ENCODE peak calls at places on chromosome 19, in eight cellular contexts. Z is breast epithelium, W is GM23338, M is HCT116, C is endothelial cell of umbilical vein, Q is upper lobe of left lung, H is HepG2, A is stomach. K is an unnamed sample. For H3K4me1, the result is how much of the 10 kb centered on the place peaks cover.

GRCh38 chr19:11737964-11738745 is 591 bp downstream of the ZNF823 start:
- DNase-seq in W (peak), H (peak), M (no peak), A (peak), C (peak), Z (peak), Q (peak), K (peak)

GRCh38 chr19:51138549-51138979 is 3.5 kb upstream of the SIGLEC7 start:
- DNase-seq in M (no peak), Q (peak), A (peak), Z (no peak), W (no peak), C (no peak), H (no peak), K (peak)

GRCh38 chr19:48513289-48514122 is 1.9 kb upstream of the LMTK3 start:
- DNase-seq in H (peak), M (peak), W (peak), Z (no peak), Q (peak), A (peak), C (peak), K (peak)

GRCh38 chr19:30523791-30524190 is 151.6 kb downstream of the ZNF536 start:
- DNase-seq in Z (no peak), H (no peak), W (no peak), C (no peak), Q (no peak), M (no peak), A (no peak), K (no peak)

GRCh38 chr19:58021541-58022282 is 12.1 kb upstream of the ZSCAN1 start:
- DNase-seq in W (peak), H (peak), Z (peak), M (no peak), C (peak), Q (peak), A (no peak), K (peak)

GRCh38 chr19:50401505-50402450 is 17.0 kb upstream of the SPIB start:
- DNase-seq in C (no peak), Z (no peak), W (peak), M (no peak), H (no peak), Q (no peak), A (no peak), K (no peak)

GRCh38 chr19:10701955-10702307 is 692 bp downstream of the QTRT1 start:
- DNase-seq in C (peak), M (no peak), W (peak), Z (no peak), A (no peak), H (peak), Q (no peak), K (peak)

GRCh38 chr19:1646931-1647663 is 5.3 kb downstream of the TCF3 start:
- DNase-seq in Q (no peak), H (no peak), Z (no peak), W (no peak), M (no peak), A (no peak), C (no peak), K (no peak)

GRCh38 chr19:3298853-3299449 is 67.4 kb upstream of the NFIC start:
- DNase-seq in Z (no peak), W (no peak), M (no peak), A (no peak), Q (no peak), C (no peak), H (no peak), K (no peak)

GRCh38 chr19:39915101-39915847 is 19.2 kb downstream of the FCGBP start:
- DNase-seq in W (peak), Q (no peak), Z (no peak), M (no peak), A (peak), C (no peak), H (no peak), K (no peak)

GRCh38 chr19:11365557-11366117 is 8.8 kb upstream of the SWSAP1 start:
- DNase-seq in Z (no peak), C (no peak), Q (no peak), M (no peak), A (no peak), W (no peak), H (no peak), K (no peak)

GRCh38 chr19:45636902-45637301 is 2.3 kb downstream of the EML2 start:
- DNase-seq in Q (no peak), C (no peak), A (no peak), M (no peak), W (no peak), H (no peak), Z (no peak), K (no peak)

GRCh38 chr19:45638930-45639729 is at the start of gene EML2:
- DNase-seq in W (peak), Z (no peak), H (peak), M (no peak), Q (peak), C (peak), A (peak), K (peak)

GRCh38 chr19:45640849-45641273 is 1.7 kb upstream of the EML2 start:
- DNase-seq in C (no peak), W (peak), Q (peak), M (peak), Z (no peak), A (peak), H (peak), K (peak)

GRCh38 chr19:45636275-45636674 is 2.9 kb downstream of the EML2 start:
- DNase-seq in M (no peak), Q (no peak), Z (no peak), C (no peak), H (no peak), A (no peak), W (no peak), K (no peak)

DNA sequence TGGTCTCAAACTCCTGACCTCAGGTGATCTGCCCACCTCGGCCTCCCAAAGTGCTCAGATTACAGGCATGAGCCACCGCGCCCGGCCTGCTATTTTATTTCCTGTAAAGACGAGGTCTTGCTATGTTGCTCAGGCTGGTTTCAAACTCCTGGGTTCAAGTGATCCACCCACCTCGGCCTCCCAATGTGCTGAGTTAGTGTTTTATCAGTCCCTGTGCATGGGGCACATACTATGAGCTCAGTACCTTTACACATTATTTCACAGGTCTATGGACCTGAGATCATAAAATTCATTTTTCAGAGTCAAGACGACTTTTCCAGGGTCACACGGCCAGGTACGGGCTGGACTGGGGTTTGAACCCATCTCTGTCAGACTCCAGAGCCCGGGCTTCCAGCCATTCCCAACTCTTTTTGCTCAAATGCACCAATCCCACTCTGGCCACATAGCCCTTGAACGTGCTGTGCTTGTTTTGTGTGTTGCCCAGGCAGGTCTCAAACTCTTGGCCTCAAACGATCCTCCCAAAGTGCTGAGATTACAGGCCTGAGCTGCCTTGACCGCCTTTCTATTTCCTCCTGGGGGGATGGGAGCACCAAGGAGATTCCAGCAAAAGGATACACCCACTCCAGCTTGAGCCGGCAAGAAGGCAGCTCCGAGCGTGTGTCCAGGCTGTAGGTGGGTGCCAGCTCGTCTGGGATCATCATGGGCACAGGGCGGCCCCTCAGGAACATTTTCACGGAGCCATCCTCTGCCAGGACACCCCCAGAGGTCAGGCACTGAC is 1.1 kb downstream of the EML2 start:
- DNase-seq in C (no peak), A (peak), Z (no peak), W (peak), Q (peak), M (no peak), H (no peak), K (peak)
- H3K27ac ChIP-seq in C (no peak), A (peak), Z (peak), W (no peak), Q (peak), M (peak), H (no peak), K (peak)

GRCh38 chr19:55641376-55642152 is 762 bp downstream of the ZNF580 start:
- DNase-seq in W (peak), Q (no peak), A (no peak), M (no peak), C (no peak), H (no peak), Z (no peak), K (no peak)

GRCh38 chr19:55640043-55640576 is 692 bp upstream of the ZNF580 start:
- DNase-seq in M (no peak), W (peak), C (peak), A (peak), Z (no peak), H (no peak), Q (peak), K (peak)

GRCh38 chr19:55638864-55639359 is 1.9 kb upstream of the ZNF580 start:
- DNase-seq in M (no peak), W (peak), Z (no peak), H (peak), Q (no peak), A (no peak), C (no peak), K (no peak)

GRCh38 chr19:55642153-55643002 is 1.1 kb upstream of the ZNF581 start:
- DNase-seq in A (peak), Q (no peak), Z (no peak), C (no peak), H (no peak), W (no peak), M (no peak), K (peak)

GRCh38 chr19:55640577-55641375 is at the start of gene ZNF580:
- DNase-seq in C (peak), W (peak), Q (peak), M (no peak), A (peak), H (peak), Z (peak), K (peak)
- H3K4me1 ChIP-seq in C (under half), W (under half), Q (half or more), M (under half), A (half or more), H (half or more), Z (under half), K (half or more)

DNA sequence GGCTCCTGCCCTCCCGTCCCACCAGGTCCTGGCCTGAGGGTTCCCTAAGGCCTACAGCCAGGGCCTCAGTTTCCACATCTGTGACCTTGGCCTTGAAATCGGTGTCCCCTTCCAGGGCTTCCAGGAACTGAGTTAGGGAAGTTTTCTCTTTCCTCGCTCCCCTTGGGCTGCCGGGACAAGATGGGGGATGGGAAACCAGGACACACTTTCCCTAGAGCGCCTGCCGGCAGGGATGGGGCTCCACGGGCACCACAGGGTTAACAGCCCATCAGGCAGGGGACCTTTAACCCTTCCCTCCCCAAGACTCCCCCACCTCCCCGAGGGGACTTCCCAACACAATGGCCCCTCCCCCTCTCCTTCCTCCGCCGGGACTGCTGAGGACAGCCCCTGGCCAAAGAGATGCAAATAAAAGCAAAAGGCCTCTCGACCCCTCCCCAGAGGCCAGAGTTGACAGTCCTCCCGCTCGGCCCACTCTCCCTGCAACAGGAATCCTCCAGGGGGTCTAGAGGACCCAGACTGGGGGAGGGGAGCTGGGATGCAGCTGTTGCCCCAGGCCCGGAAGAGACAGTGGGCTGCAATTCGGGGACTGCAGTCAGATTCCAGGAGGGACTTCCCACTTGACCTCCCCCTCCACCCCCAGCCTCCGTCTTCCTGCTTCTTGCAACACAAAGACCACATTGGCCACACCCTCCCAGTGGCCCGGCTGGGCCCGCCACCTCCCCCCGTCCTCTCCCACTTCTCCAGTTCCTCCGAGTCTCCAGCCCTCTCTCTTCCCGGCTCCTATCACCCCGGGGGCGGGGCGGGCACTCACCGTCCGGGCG is 3.4 kb downstream of the BBC3 start:
- DNase-seq in W (peak), A (peak), Z (peak), Q (peak), H (peak), C (peak), M (peak), K (peak)
- TF ChIP-seq POLR2AphosphoS5 in W (peak), A (peak), Z (peak), Q (peak), H (peak), C (no peak), M (peak), K (peak)

GRCh38 chr19:17205237-17206140 is 9.7 kb upstream of the USE1 start:
- DNase-seq in C (peak), M (no peak), W (peak), H (peak), Z (peak), A (peak), Q (peak), K (peak)
- H3K27ac ChIP-seq in C (no peak), M (no peak), W (no peak), H (no peak), Z (no peak), A (no peak), Q (no peak), K (no peak)

GRCh38 chr19:7410946-7411345 is 62.2 kb downstream of the ARHGEF18 start:
- DNase-seq in H (no peak), Z (no peak), C (no peak), Q (no peak), A (no peak), W (no peak), M (no peak), K (no peak)
- H3K4me1 ChIP-seq in H (under half), Z (under half), C (under half), Q (under half), A (under half), W (under half), M (under half), K (under half)

GRCh38 chr19:45267296-45267695 is 16.2 kb downstream of the MARK4 start:
- DNase-seq in Q (no peak), W (no peak), Z (no peak), M (no peak), C (no peak), A (no peak), H (no peak), K (no peak)

GRCh38 chr19:45273532-45273877 is 22.4 kb downstream of the MARK4 start:
- DNase-seq in M (no peak), A (no peak), Q (no peak), C (no peak), W (no peak), Z (no peak), H (no peak), K (no peak)

GRCh38 chr19:45271098-45271497 is 20.0 kb downstream of the MARK4 start:
- DNase-seq in Z (no peak), Q (no peak), A (no peak), H (no peak), M (no peak), W (no peak), C (no peak), K (no peak)

GRCh38 chr19:45275370-45275971 is 24.4 kb downstream of the MARK4 start:
- DNase-seq in M (no peak), W (no peak), A (no peak), Z (no peak), C (no peak), Q (no peak), H (no peak), K (no peak)

GRCh38 chr19:45271709-45272108 is 20.6 kb downstream of the MARK4 start:
- DNase-seq in Z (no peak), M (no peak), H (peak), W (no peak), A (no peak), C (no peak), Q (no peak), K (no peak)
- TF ChIP-seq POLR2AphosphoS5 in Z (no peak), M (no peak), H (no peak), W (no peak), A (no peak), C (no peak), Q (no peak), K (no peak)

GRCh38 chr19:18475762-18476331 is 37.9 kb upstream of the ISYNA1 start:
- DNase-seq in W (no peak), Q (no peak), Z (no peak), C (no peak), M (no peak), A (no peak), H (peak), K (no peak)

GRCh38 chr19:18476507-18477041 is 38.6 kb upstream of the ISYNA1 start:
- DNase-seq in H (no peak), W (no peak), M (no peak), Q (no peak), A (no peak), C (no peak), Z (no peak), K (no peak)

GRCh38 chr19:18478545-18479311 is 40.8 kb upstream of the ISYNA1 start:
- DNase-seq in A (peak), Z (peak), M (no peak), H (peak), W (no peak), C (no peak), Q (peak), K (peak)

GRCh38 chr19:18477974-18478373 is 40.0 kb upstream of the ISYNA1 start:
- DNase-seq in C (no peak), H (no peak), Q (no peak), W (no peak), Z (no peak), A (no peak), M (no peak), K (no peak)

DNA sequence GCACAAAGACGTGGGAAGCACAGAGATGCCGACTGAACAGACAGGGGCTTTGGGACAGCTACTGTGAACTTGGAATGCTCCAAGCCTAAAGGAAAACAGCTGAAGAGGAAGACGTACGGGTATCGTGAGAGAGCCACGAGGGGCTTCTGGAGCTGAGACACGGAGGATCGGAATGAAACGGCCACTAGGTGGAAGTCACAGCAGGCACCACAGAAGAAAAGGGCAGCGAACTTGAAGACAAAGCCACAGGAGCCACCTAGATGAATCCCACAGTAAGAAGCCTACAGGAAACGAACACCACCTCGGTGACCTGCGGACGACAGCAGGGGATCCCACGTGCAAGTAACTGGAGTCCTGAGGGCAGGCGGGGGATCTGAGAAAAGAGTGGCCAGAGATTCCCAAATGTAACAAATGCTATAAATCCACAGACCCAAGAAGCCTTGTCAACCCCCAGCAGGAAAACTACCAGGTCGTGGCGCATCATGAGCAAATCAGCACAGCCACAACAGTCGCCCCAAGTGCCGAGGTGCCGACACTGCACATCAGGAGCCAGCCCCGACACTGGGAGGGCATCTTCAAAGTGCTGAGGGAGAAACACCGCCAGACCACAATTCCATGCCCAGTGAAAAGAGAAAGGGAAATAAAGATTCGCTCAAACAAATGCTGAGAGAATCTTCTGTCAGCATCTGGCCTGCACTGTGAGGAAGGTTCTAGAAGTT is 39.3 kb upstream of the ISYNA1 start:
- DNase-seq in A (no peak), M (no peak), H (no peak), Q (no peak), C (no peak), W (peak), Z (no peak), K (no peak)
- H3K27ac ChIP-seq in A (no peak), M (no peak), H (peak), Q (peak), C (no peak), W (peak), Z (peak), K (peak)